ENCODE peak calls at places on chromosome 2, in ten cellular contexts. One of them, this sample, is unnamed.

GRCh38 chr2:180980943-180981898 is 816 bp downstream of the UBE2E3 start:
- DNase-seq in NCI-H187: no peak
- DNase-seq in activated CD4-positive, alpha-beta T cell treated with anti-CD3 and anti-CD28 coated beads, Interleukin-2, amount 10 ng/mL, durations not matched to agents 7 days and 5 days: peak; percentile 22
- DNase-seq in CD4-positive, alpha-beta memory T cell: peak; percentile 40
- DNase-seq in sigmoid colon: peak; percentile 59
- DNase-seq in GM04503: no peak
- DNase-seq in neuronal stem cell: peak; percentile 23
- DNase-seq in GM13977: peak; percentile 54
- DNase-seq in A549: no peak
- DNase-seq in activated naive CD8-positive, alpha-beta T cell treated with anti-CD3 and anti-CD28 coated beads, Interleukin-2, amount 50 U/mL, for 24 hours: peak; percentile 18
- DNase-seq in this sample: no peak

GRCh38 chr2:18749912-18750526 is 160.7 kb upstream of the NT5C1B start:
- DNase-seq in activated naive CD8-positive, alpha-beta T cell treated with anti-CD3 and anti-CD28 coated beads, Interleukin-2, amount 50 U/mL, for 24 hours: peak; percentile 48
- DNase-seq in CD4-positive, alpha-beta memory T cell: peak; percentile 5
- DNase-seq in GM04503: no peak
- DNase-seq in A549: peak; percentile 28
- DNase-seq in GM13977: peak; percentile 9
- DNase-seq in neuronal stem cell: peak; percentile 52
- DNase-seq in sigmoid colon: peak; percentile 77
- DNase-seq in NCI-H187: peak; percentile 42
- DNase-seq in activated CD4-positive, alpha-beta T cell treated with anti-CD3 and anti-CD28 coated beads, Interleukin-2, amount 10 ng/mL, durations not matched to agents 7 days and 5 days: peak; percentile 60
- DNase-seq in this sample: peak; percentile 22

GRCh38 chr2:219003267-219003634 is 10.0 kb upstream of the CRYBA2 start:
- DNase-seq in GM13977: no peak
- DNase-seq in activated CD4-positive, alpha-beta T cell treated with anti-CD3 and anti-CD28 coated beads, Interleukin-2, amount 10 ng/mL, durations not matched to agents 7 days and 5 days: no peak
- DNase-seq in activated naive CD8-positive, alpha-beta T cell treated with anti-CD3 and anti-CD28 coated beads, Interleukin-2, amount 50 U/mL, for 24 hours: no peak
- DNase-seq in GM04503: no peak
- DNase-seq in A549: no peak
- DNase-seq in sigmoid colon: no peak
- DNase-seq in NCI-H187: no peak
- DNase-seq in neuronal stem cell: no peak
- DNase-seq in CD4-positive, alpha-beta memory T cell: no peak
- DNase-seq in this sample: peak; percentile 96

GRCh38 chr2:202290970-202291369 is 25.4 kb downstream of the NOP58 start:
- DNase-seq in GM13977: no peak
- DNase-seq in CD4-positive, alpha-beta memory T cell: no peak
- DNase-seq in activated CD4-positive, alpha-beta T cell treated with anti-CD3 and anti-CD28 coated beads, Interleukin-2, amount 10 ng/mL, durations not matched to agents 7 days and 5 days: no peak
- DNase-seq in GM04503: no peak
- DNase-seq in sigmoid colon: no peak
- DNase-seq in A549: no peak
- DNase-seq in neuronal stem cell: no peak
- DNase-seq in NCI-H187: no peak
- DNase-seq in activated naive CD8-positive, alpha-beta T cell treated with anti-CD3 and anti-CD28 coated beads, Interleukin-2, amount 50 U/mL, for 24 hours: no peak
- DNase-seq in this sample: no peak

GRCh38 chr2:28394331-28394877 is 1.7 kb downstream of the FOSL2 start:
- DNase-seq in A549: no peak
- DNase-seq in neuronal stem cell: no peak
- DNase-seq in sigmoid colon: peak; percentile 91
- DNase-seq in activated CD4-positive, alpha-beta T cell treated with anti-CD3 and anti-CD28 coated beads, Interleukin-2, amount 10 ng/mL, durations not matched to agents 7 days and 5 days: peak; percentile 25
- DNase-seq in GM13977: no peak
- DNase-seq in GM04503: no peak
- DNase-seq in activated naive CD8-positive, alpha-beta T cell treated with anti-CD3 and anti-CD28 coated beads, Interleukin-2, amount 50 U/mL, for 24 hours: no peak
- DNase-seq in CD4-positive, alpha-beta memory T cell: no peak
- DNase-seq in NCI-H187: no peak
- DNase-seq in this sample: no peak

GRCh38 chr2:101829429-101829828 is 131.9 kb downstream of the MAP4K4 start:
- DNase-seq in CD4-positive, alpha-beta memory T cell: no peak
- DNase-seq in GM13977: no peak
- DNase-seq in GM04503: no peak
- DNase-seq in sigmoid colon: no peak
- DNase-seq in NCI-H187: no peak
- DNase-seq in activated CD4-positive, alpha-beta T cell treated with anti-CD3 and anti-CD28 coated beads, Interleukin-2, amount 10 ng/mL, durations not matched to agents 7 days and 5 days: no peak
- DNase-seq in activated naive CD8-positive, alpha-beta T cell treated with anti-CD3 and anti-CD28 coated beads, Interleukin-2, amount 50 U/mL, for 24 hours: no peak
- DNase-seq in neuronal stem cell: no peak
- DNase-seq in A549: no peak
- DNase-seq in this sample: no peak

GRCh38 chr2:177172034-177172880 is 40.3 kb upstream of the HNRNPA3 start:
- DNase-seq in neuronal stem cell: no peak
- DNase-seq in A549: peak; percentile 58
- DNase-seq in sigmoid colon: no peak
- DNase-seq in GM13977: no peak
- DNase-seq in activated CD4-positive, alpha-beta T cell treated with anti-CD3 and anti-CD28 coated beads, Interleukin-2, amount 10 ng/mL, durations not matched to agents 7 days and 5 days: no peak
- DNase-seq in activated naive CD8-positive, alpha-beta T cell treated with anti-CD3 and anti-CD28 coated beads, Interleukin-2, amount 50 U/mL, for 24 hours: no peak
- DNase-seq in GM04503: peak; percentile 58
- DNase-seq in NCI-H187: no peak
- DNase-seq in CD4-positive, alpha-beta memory T cell: no peak
- DNase-seq in this sample: no peak

GRCh38 chr2:74379851-74380789 is at the start of gene DCTN1:
- DNase-seq in CD4-positive, alpha-beta memory T cell: no peak
- DNase-seq in activated CD4-positive, alpha-beta T cell treated with anti-CD3 and anti-CD28 coated beads, Interleukin-2, amount 10 ng/mL, durations not matched to agents 7 days and 5 days: peak; percentile 31
- DNase-seq in activated naive CD8-positive, alpha-beta T cell treated with anti-CD3 and anti-CD28 coated beads, Interleukin-2, amount 50 U/mL, for 24 hours: peak; percentile 18
- DNase-seq in A549: peak; percentile 35
- DNase-seq in sigmoid colon: peak; percentile 74
- DNase-seq in NCI-H187: no peak
- DNase-seq in neuronal stem cell: peak; percentile 46
- DNase-seq in GM13977: peak; percentile 63
- DNase-seq in GM04503: no peak
- DNase-seq in this sample: peak; percentile 72

GRCh38 chr2:6773007-6773693 is 92.6 kb downstream of the CMPK2 start:
- DNase-seq in CD4-positive, alpha-beta memory T cell: peak; percentile 59
- DNase-seq in activated naive CD8-positive, alpha-beta T cell treated with anti-CD3 and anti-CD28 coated beads, Interleukin-2, amount 50 U/mL, for 24 hours: peak; percentile 86
- DNase-seq in GM13977: peak; percentile 76
- DNase-seq in NCI-H187: peak; percentile 63
- DNase-seq in activated CD4-positive, alpha-beta T cell treated with anti-CD3 and anti-CD28 coated beads, Interleukin-2, amount 10 ng/mL, durations not matched to agents 7 days and 5 days: peak; percentile 69
- DNase-seq in GM04503: no peak
- DNase-seq in sigmoid colon: peak; percentile 71
- DNase-seq in A549: peak; percentile 48
- DNase-seq in neuronal stem cell: peak; percentile 71
- DNase-seq in this sample: peak; percentile 89

GRCh38 chr2:10575566-10576300 is 114.0 kb downstream of the NOL10 start:
- DNase-seq in neuronal stem cell: no peak
- DNase-seq in activated CD4-positive, alpha-beta T cell treated with anti-CD3 and anti-CD28 coated beads, Interleukin-2, amount 10 ng/mL, durations not matched to agents 7 days and 5 days: no peak
- DNase-seq in sigmoid colon: no peak
- DNase-seq in GM13977: no peak
- DNase-seq in activated naive CD8-positive, alpha-beta T cell treated with anti-CD3 and anti-CD28 coated beads, Interleukin-2, amount 50 U/mL, for 24 hours: no peak
- DNase-seq in A549: peak; percentile 48
- DNase-seq in GM04503: peak; percentile 53
- DNase-seq in CD4-positive, alpha-beta memory T cell: no peak
- DNase-seq in NCI-H187: no peak
- DNase-seq in this sample: no peak

GRCh38 chr2:109513749-109514588 is 99.8 kb downstream of the SEPTIN10 start:
- DNase-seq in GM04503: peak; percentile 87
- DNase-seq in neuronal stem cell: no peak
- DNase-seq in sigmoid colon: peak; percentile 88
- DNase-seq in NCI-H187: no peak
- DNase-seq in activated naive CD8-positive, alpha-beta T cell treated with anti-CD3 and anti-CD28 coated beads, Interleukin-2, amount 50 U/mL, for 24 hours: no peak
- DNase-seq in A549: no peak
- DNase-seq in activated CD4-positive, alpha-beta T cell treated with anti-CD3 and anti-CD28 coated beads, Interleukin-2, amount 10 ng/mL, durations not matched to agents 7 days and 5 days: no peak
- DNase-seq in CD4-positive, alpha-beta memory T cell: no peak
- DNase-seq in GM13977: peak; percentile 78
- DNase-seq in this sample: no peak

GRCh38 chr2:64391459-64391858 is 62.5 kb upstream of the LGALSL start:
- DNase-seq in activated naive CD8-positive, alpha-beta T cell treated with anti-CD3 and anti-CD28 coated beads, Interleukin-2, amount 50 U/mL, for 24 hours: no peak
- DNase-seq in sigmoid colon: no peak
- DNase-seq in activated CD4-positive, alpha-beta T cell treated with anti-CD3 and anti-CD28 coated beads, Interleukin-2, amount 10 ng/mL, durations not matched to agents 7 days and 5 days: no peak
- DNase-seq in A549: no peak
- DNase-seq in GM04503: no peak
- DNase-seq in NCI-H187: no peak
- DNase-seq in neuronal stem cell: no peak
- DNase-seq in CD4-positive, alpha-beta memory T cell: no peak
- DNase-seq in GM13977: no peak
- DNase-seq in this sample: no peak

GRCh38 chr2:52936029-52936428 is 831.6 kb upstream of the CHAC2 start:
- DNase-seq in neuronal stem cell: no peak
- DNase-seq in NCI-H187: no peak
- DNase-seq in A549: no peak
- DNase-seq in activated CD4-positive, alpha-beta T cell treated with anti-CD3 and anti-CD28 coated beads, Interleukin-2, amount 10 ng/mL, durations not matched to agents 7 days and 5 days: no peak
- DNase-seq in GM04503: no peak
- DNase-seq in CD4-positive, alpha-beta memory T cell: no peak
- DNase-seq in GM13977: no peak
- DNase-seq in activated naive CD8-positive, alpha-beta T cell treated with anti-CD3 and anti-CD28 coated beads, Interleukin-2, amount 50 U/mL, for 24 hours: no peak
- DNase-seq in sigmoid colon: no peak
- DNase-seq in this sample: no peak

GRCh38 chr2:37858725-37859267 is 66.3 kb upstream of the RMDN2 start:
- DNase-seq in activated CD4-positive, alpha-beta T cell treated with anti-CD3 and anti-CD28 coated beads, Interleukin-2, amount 10 ng/mL, durations not matched to agents 7 days and 5 days: no peak
- DNase-seq in NCI-H187: no peak
- DNase-seq in GM13977: no peak
- DNase-seq in neuronal stem cell: no peak
- DNase-seq in activated naive CD8-positive, alpha-beta T cell treated with anti-CD3 and anti-CD28 coated beads, Interleukin-2, amount 50 U/mL, for 24 hours: no peak
- DNase-seq in sigmoid colon: no peak
- DNase-seq in A549: no peak
- DNase-seq in CD4-positive, alpha-beta memory T cell: no peak
- DNase-seq in GM04503: no peak
- DNase-seq in this sample: no peak

GRCh38 chr2:28350196-28350595 is 42.5 kb upstream of the FOSL2 start:
- DNase-seq in neuronal stem cell: no peak
- DNase-seq in activated CD4-positive, alpha-beta T cell treated with anti-CD3 and anti-CD28 coated beads, Interleukin-2, amount 10 ng/mL, durations not matched to agents 7 days and 5 days: no peak
- DNase-seq in CD4-positive, alpha-beta memory T cell: no peak
- DNase-seq in sigmoid colon: peak; percentile 47
- DNase-seq in activated naive CD8-positive, alpha-beta T cell treated with anti-CD3 and anti-CD28 coated beads, Interleukin-2, amount 50 U/mL, for 24 hours: no peak
- DNase-seq in A549: no peak
- DNase-seq in GM13977: no peak
- DNase-seq in GM04503: no peak
- DNase-seq in NCI-H187: no peak
- DNase-seq in this sample: no peak

GRCh38 chr2:130759906-130760753 is 4.8 kb downstream of the AMER3 start:
- DNase-seq in GM13977: no peak
- DNase-seq in A549: no peak
- DNase-seq in NCI-H187: no peak
- DNase-seq in sigmoid colon: no peak
- DNase-seq in CD4-positive, alpha-beta memory T cell: no peak
- DNase-seq in GM04503: no peak
- DNase-seq in activated CD4-positive, alpha-beta T cell treated with anti-CD3 and anti-CD28 coated beads, Interleukin-2, amount 10 ng/mL, durations not matched to agents 7 days and 5 days: no peak
- DNase-seq in activated naive CD8-positive, alpha-beta T cell treated with anti-CD3 and anti-CD28 coated beads, Interleukin-2, amount 50 U/mL, for 24 hours: no peak
- DNase-seq in neuronal stem cell: no peak
- DNase-seq in this sample: no peak

This sample was measured in iPS-NIHi11.